ENCODE peak calls at places on chromosome 6, in six cellular contexts. G is D341Med, K is T-cell, P is NCI-H345, A is foreskin fibroblast, S is Right ventricle myocardium superior. Z is an unnamed sample.
A peak's percentile ranks its signal among the peaks of the same experiment; 100 is the strongest.

GRCh38 chr6:126067080-126067479 is 80.7 kb downstream of the TRMT11 start:
- DNase-seq in K (no peak), A (no peak), P (no peak), G (no peak), S (no peak), Z (no peak)

GRCh38 chr6:100078509-100078908 is 84.5 kb upstream of the MCHR2 start:
- DNase-seq in A (peak; percentile 58), G (peak; percentile 25), S (no peak), P (no peak), K (no peak), Z (no peak)

GRCh38 chr6:117072781-117073180 is 192.6 kb upstream of the VGLL2 start:
- DNase-seq in S (no peak), K (no peak), P (no peak), G (no peak), A (no peak), Z (no peak)

GRCh38 chr6:44373787-44374186 is 13.7 kb upstream of the CDC5L start:
- DNase-seq in K (no peak), A (no peak), S (no peak), P (no peak), G (no peak), Z (peak; percentile 19)

GRCh38 chr6:147298461-147298860 is 94.2 kb downstream of the STXBP5 start:
- DNase-seq in G (no peak), P (no peak), K (no peak), S (no peak), A (peak; percentile 18), Z (no peak)

GRCh38 chr6:147238164-147238563 is 33.9 kb downstream of the STXBP5 start:
- DNase-seq in P (no peak), K (no peak), G (peak; percentile 11), A (no peak), S (no peak), Z (no peak)

GRCh38 chr6:29603930-29604329 is 19.0 kb downstream of the OR2H2 start:
- DNase-seq in A (no peak), P (peak; percentile 62), G (no peak), S (no peak), K (no peak), Z (no peak)

GRCh38 chr6:132161283-132161682 is 210.1 kb upstream of the CCN2 start:
- DNase-seq in P (no peak), G (no peak), A (peak; percentile 72), K (no peak), S (no peak), Z (peak; percentile 49)

GRCh38 chr6:1797801-1798200 is 188.1 kb downstream of the FOXC1 start:
- DNase-seq in S (no peak), A (peak; percentile 40), G (no peak), K (no peak), P (no peak), Z (no peak)

GRCh38 chr6:83055366-83055964 is 10.2 kb downstream of the UBE3D start:
- DNase-seq in G (peak; percentile 74), S (no peak), K (no peak), A (peak; percentile 77), P (peak; percentile 51), Z (peak; percentile 46)

GRCh38 chr6:168372871-168373270 is 53.3 kb upstream of the DACT2 start:
- DNase-seq in K (no peak), A (no peak), G (no peak), P (peak; percentile 95), S (peak; percentile 18), Z (peak; percentile 99)

GRCh38 chr6:103344554-103345163 is 1515.1 kb downstream of the HACE1 start:
- DNase-seq in K (no peak), A (no peak), S (no peak), P (no peak), G (no peak), Z (no peak)

GRCh38 chr6:142566628-142567396 is 265.0 kb downstream of the ADGRG6 start:
- DNase-seq in K (peak; percentile 10), A (peak; percentile 78), S (no peak), G (peak; percentile 60), P (peak; percentile 51), Z (peak; percentile 19)

GRCh38 chr6:52522655-52523054 is 54.2 kb downstream of the TRAM2 start:
- DNase-seq in K (no peak), P (no peak), G (no peak), S (no peak), A (no peak), Z (no peak)

GRCh38 chr6:52858416-52858815 is 17.8 kb upstream of the GSTA5 start:
- DNase-seq in K (no peak), A (no peak), P (no peak), S (no peak), G (no peak), Z (no peak)

GRCh38 chr6:136085370-136086115 is 164.6 kb downstream of the MTFR2 start:
- DNase-seq in G (no peak), K (no peak), S (no peak), P (no peak), A (peak; percentile 33), Z (no peak)

GRCh38 chr6:4637691-4638433 is 138.3 kb upstream of the CDYL start:
- DNase-seq in P (no peak), G (no peak), S (no peak), A (peak; percentile 65), K (no peak), Z (no peak)

GRCh38 chr6:151681426-151682059 is 125.9 kb upstream of the ESR1 start:
- DNase-seq in G (no peak), P (no peak), S (peak; percentile 45), A (peak; percentile 67), K (no peak), Z (no peak)

GRCh38 chr6:127301199-127301700 is 34.6 kb downstream of the RNF146 start:
- DNase-seq in A (no peak), K (no peak), G (no peak), P (no peak), S (no peak), Z (no peak)

GRCh38 chr6:121896363-121896762 is 460.9 kb downstream of the GJA1 start:
- DNase-seq in K (no peak), G (no peak), A (no peak), P (no peak), S (no peak), Z (no peak)

GRCh38 chr6:148524509-148524908 is 181.9 kb downstream of the SASH1 start:
- DNase-seq in S (no peak), P (no peak), K (no peak), A (peak; percentile 77), G (no peak), Z (no peak)

GRCh38 chr6:25248100-25248499 is 31.1 kb upstream of the CARMIL1 start:
- DNase-seq in S (no peak), K (no peak), G (no peak), A (peak; percentile 70), P (no peak), Z (no peak)

GRCh38 chr6:308768-309167 is 16.5 kb downstream of the DUSP22 start:
- DNase-seq in S (peak; percentile 36), P (no peak), A (no peak), G (no peak), K (no peak), Z (no peak)

Z was measured in NCI-H146.